ENCODE peak calls at places on chromosomes 6 and 20, in six cellular contexts. D, K, X, P, I and W are unnamed samples.

GRCh38 chr6:160996316-160996715 is 4.7 kb downstream of the MAP3K4 start:
- DNase-seq in P (no peak), D (no peak), X (no peak), I (no peak), K (no peak), W (no peak)

GRCh38 chr6:150683320-150683719 is 83.6 kb downstream of the PLEKHG1 start:
- DNase-seq in D (no peak), I (peak; percentile 54), P (no peak), X (peak; percentile 50), K (peak; percentile 45), W (no peak)

GRCh38 chr6:14035448-14035847 is 82.1 kb upstream of the CD83 start:
- DNase-seq in D (peak; percentile 95), K (no peak), P (no peak), X (no peak), I (no peak), W (no peak)

GRCh38 chr20:64261138-64261537 is 5.6 kb downstream of the PCMTD2 start:
- DNase-seq in P (no peak), I (no peak), D (peak; percentile 71), X (no peak), K (peak; percentile 38), W (no peak)

GRCh38 chr6:142301421-142302391 is at the start of gene ADGRG6:
- DNase-seq in X (no peak), I (peak; percentile 25), D (peak; percentile 77), P (no peak), K (peak; percentile 30), W (peak; percentile 77)

GRCh38 chr20:52481443-52481842 is 289.9 kb upstream of the ZFP64 start:
- DNase-seq in D (no peak), X (no peak), K (no peak), I (no peak), P (no peak), W (no peak)

GRCh38 chr20:1811621-1812498 is 83.3 kb upstream of the SIRPA start:
- DNase-seq in I (no peak), K (no peak), D (peak; percentile 72), X (peak; percentile 34), P (no peak), W (no peak)

GRCh38 chr6:115783402-115784061 is 277.2 kb downstream of the FRK start:
- DNase-seq in D (no peak), P (no peak), K (no peak), X (no peak), I (no peak), W (peak; percentile 51)

GRCh38 chr20:51366155-51366886 is 176.2 kb downstream of the NFATC2 start:
- DNase-seq in D (peak; percentile 51), X (no peak), K (peak; percentile 68), I (peak; percentile 69), P (no peak), W (peak; percentile 95)

GRCh38 chr6:152975204-152975915 is 7.5 kb downstream of the FBXO5 start:
- DNase-seq in K (no peak), P (peak; percentile 25), D (no peak), I (no peak), X (no peak), W (no peak)

GRCh38 chr20:64063389-64064144 is 569 bp downstream of the TCEA2 start:
- DNase-seq in K (no peak), I (no peak), X (no peak), P (no peak), D (no peak), W (no peak)

GRCh38 chr20:23291575-23292240 is 58.9 kb upstream of the NXT1 start:
- DNase-seq in P (no peak), X (no peak), K (no peak), D (no peak), I (no peak), W (no peak)

GRCh38 chr6:90256698-90257485 is 39.8 kb downstream of the BACH2 start:
- DNase-seq in D (no peak), X (no peak), P (no peak), I (no peak), K (no peak), W (no peak)

GRCh38 chr6:106508836-106509235 is 120.5 kb downstream of the RTN4IP1 start:
- DNase-seq in K (no peak), X (no peak), D (no peak), I (no peak), P (no peak), W (no peak)

GRCh38 chr6:31125586-31126363 is 5.5 kb upstream of the CDSN start:
- DNase-seq in K (peak; percentile 51), P (no peak), I (peak; percentile 36), X (no peak), D (no peak), W (no peak)

GRCh38 chr20:51900443-51900842 is 98.1 kb upstream of the SALL4 start:
- DNase-seq in X (no peak), P (no peak), K (no peak), D (no peak), I (no peak), W (no peak)

GRCh38 chr6:38459291-38459690 is 180.4 kb downstream of the BTBD9 start:
- DNase-seq in I (no peak), K (no peak), P (no peak), D (peak; percentile 41), X (no peak), W (no peak)

GRCh38 chr20:23200914-23201313 is 114.8 kb upstream of the CD93 start:
- DNase-seq in I (no peak), K (peak; percentile 33), P (no peak), X (no peak), D (peak; percentile 96), W (no peak)

GRCh38 chr6:35687658-35688604 is 784 bp downstream of the FKBP5 start:
- DNase-seq in D (peak; percentile 78), K (peak; percentile 55), I (peak; percentile 62), P (peak; percentile 86), X (no peak), W (peak; percentile 77)

GRCh38 chr20:415820-416322 is 7.8 kb downstream of the RBCK1 start:
- DNase-seq in I (no peak), P (no peak), D (no peak), K (no peak), X (no peak), W (no peak)

GRCh38 chr20:58991720-58992119 is 10.7 kb downstream of the NELFCD start:
- DNase-seq in D (no peak), X (no peak), K (no peak), I (no peak), P (no peak), W (no peak)

GRCh38 chr20:58994390-58995159 is 12.5 kb downstream of the CTSZ start:
- DNase-seq in D (no peak), P (no peak), K (no peak), I (no peak), X (no peak), W (no peak)

GRCh38 chr20:58995461-58996225 is 11.4 kb downstream of the CTSZ start:
- DNase-seq in I (no peak), D (no peak), K (no peak), X (no peak), P (no peak), W (peak; percentile 61)

GRCh38 chr20:58992911-58993310 is 11.9 kb downstream of the NELFCD start:
- DNase-seq in K (no peak), I (no peak), P (no peak), D (no peak), X (no peak), W (no peak)

DNA sequence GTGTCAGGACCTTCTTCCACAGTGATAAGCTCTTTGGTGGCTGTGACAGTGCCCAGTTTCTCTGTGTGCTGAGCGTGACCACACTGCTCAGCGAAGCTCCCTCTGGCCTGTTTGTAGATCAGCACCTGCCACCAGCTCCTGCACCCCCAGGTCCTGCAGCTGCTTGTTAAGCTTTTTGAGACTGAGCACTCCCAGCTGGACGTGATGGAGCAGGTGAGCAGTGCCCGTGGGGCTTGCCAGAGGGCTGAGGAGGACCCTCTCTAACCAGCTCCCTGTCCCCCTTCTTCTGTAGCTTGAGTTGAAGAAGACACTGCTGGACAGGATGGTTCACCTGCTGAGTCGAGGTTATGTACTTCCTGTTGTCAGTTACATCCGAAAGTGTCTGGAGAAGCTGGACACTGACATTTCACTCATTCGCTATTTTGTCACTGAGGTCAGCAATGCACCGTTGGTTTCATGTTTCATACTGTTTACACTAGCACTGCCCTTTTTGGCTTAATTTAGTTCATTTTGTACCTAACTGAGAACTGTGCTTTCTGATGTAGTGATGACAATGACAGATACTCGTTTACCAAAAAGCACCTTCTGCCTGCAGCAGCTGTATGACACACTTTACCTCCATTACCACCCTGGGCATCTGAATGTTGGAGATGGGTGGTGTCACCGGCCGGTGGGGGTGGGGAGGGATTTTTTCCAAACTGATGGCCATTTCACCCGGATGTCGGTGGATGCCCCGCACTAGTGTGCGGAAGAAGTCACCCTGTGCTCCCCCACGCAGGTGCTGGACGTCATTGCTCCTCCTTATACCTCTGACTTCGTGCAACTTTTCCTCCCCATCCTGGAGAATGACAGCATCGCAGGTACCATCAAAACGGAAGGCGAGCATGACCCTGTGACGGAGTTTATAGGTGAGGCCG is 12.5 kb downstream of the NELFCD start:
- DNase-seq in D (no peak), P (no peak), K (no peak), X (no peak), I (no peak), W (peak; percentile 73)
- H3K27ac ChIP-seq in D (no peak overlapping the region), P (peak overlapping the region; percentile 18), K (no peak overlapping the region), X (no peak overlapping the region), I (peak overlapping the region; percentile 55), W (no peak overlapping the region)

DNA sequence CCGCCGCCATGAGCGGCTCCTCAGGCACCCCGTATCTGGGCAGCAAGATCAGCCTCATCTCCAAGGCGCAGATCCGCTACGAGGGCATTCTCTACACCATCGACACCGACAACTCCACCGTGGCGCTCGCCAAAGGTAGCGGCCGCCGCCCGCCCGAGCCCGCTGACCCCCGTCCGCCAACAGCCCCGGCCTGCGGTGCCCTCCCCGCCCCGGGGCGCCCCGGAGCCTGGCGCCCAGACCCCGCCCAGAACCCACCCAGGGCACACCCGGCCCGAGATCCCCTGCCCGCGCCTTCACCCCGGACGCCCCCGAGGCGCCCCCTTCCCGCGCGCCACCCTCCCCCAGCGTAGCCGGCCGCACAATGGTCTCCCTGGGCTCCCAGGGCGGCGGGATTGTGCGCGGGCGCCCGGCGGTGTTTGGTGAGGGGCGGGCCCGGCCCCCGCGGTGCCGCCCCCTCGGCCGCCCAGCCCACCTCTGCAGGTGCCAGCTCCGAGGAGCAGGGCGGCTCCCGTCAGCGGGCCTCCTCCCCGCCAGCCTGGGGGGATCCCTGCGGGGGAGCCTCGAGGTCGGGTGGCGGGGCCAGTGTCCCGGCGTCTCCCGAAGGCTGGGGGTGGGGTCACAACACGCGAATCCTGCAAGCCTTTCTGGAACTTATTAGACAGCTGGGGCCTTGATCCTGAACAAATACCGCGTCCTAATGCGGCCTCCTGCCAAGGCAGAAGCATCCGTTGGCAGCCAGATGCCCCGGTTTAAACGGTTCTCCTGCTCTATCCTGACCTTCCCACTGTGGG is 579 bp downstream of the LSM14B start:
- DNase-seq in X (no peak), K (peak; percentile 44), I (no peak), D (no peak), P (peak; percentile 59), W (no peak)
- H3K27ac ChIP-seq in X (peak overlapping the region; percentile 91), K (peak overlapping the region; percentile 88), I (peak overlapping the region; percentile 96), D (peak overlapping the region; percentile 68), P (peak overlapping the region; percentile 47), W (peak overlapping the region; percentile 42)

DNA sequence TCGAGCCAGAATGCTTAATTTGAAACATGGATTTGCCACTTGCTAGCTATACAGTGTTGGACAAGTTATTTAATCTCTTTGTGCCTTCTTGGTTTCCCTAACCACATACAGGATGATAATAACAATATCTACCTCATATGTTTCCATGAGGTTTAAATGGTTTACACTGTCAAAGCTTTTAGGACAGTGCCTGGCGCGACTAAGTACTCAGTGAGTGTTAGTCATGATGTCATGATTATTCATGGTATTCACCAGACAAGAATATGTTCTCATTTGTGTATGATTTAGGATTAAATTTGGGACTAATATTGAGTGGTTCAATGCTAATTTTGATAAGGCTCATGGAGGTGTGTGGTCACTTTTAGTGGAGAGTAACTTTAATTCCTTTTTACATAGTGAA is 167.4 kb downstream of the EYA4 start:
- DNase-seq in X (no peak), D (no peak), P (no peak), I (no peak), K (no peak), W (no peak)
- H3K27ac ChIP-seq in X (no peak overlapping the region), D (no peak overlapping the region), P (no peak overlapping the region), I (no peak overlapping the region), K (no peak overlapping the region), W (no peak overlapping the region)

GRCh38 chr6:166749666-166750065 is 122.6 kb upstream of the RPS6KA2 start:
- DNase-seq in K (no peak), D (no peak), P (no peak), X (no peak), I (no peak), W (no peak)
- H3K27ac ChIP-seq in K (no peak overlapping the region), D (no peak overlapping the region), P (no peak overlapping the region), X (no peak overlapping the region), I (no peak overlapping the region), W (no peak overlapping the region)